ENCODE peak calls at places on chromosomes 12 and 14, in seven cellular contexts. One of them, this sample, is unnamed.

GRCh38 chr14:35818346-35819115 is 7.6 kb upstream of the BRMS1L start:
- DNase-seq in IMR-90: peak; percentile 58
- DNase-seq in A673: peak; percentile 77
- DNase-seq in tibial artery: no peak
- DNase-seq in NT2/D1: no peak
- DNase-seq in mammary epithelial cell: peak; percentile 32
- DNase-seq in fibroblast of lung: peak; percentile 63
- DNase-seq in this sample: peak; percentile 30

GRCh38 chr12:120687570-120688289 is 781 bp downstream of the MLEC start:
- DNase-seq in IMR-90: no peak
- DNase-seq in A673: no peak
- DNase-seq in tibial artery: no peak
- DNase-seq in NT2/D1: no peak
- DNase-seq in mammary epithelial cell: no peak
- DNase-seq in fibroblast of lung: no peak
- DNase-seq in this sample: no peak

GRCh38 chr12:85642810-85643209 is 193.4 kb downstream of the RASSF9 start:
- DNase-seq in IMR-90: peak; percentile 78
- DNase-seq in A673: peak; percentile 17
- DNase-seq in tibial artery: no peak
- DNase-seq in NT2/D1: no peak
- DNase-seq in mammary epithelial cell: no peak
- DNase-seq in fibroblast of lung: peak; percentile 78
- DNase-seq in this sample: no peak

GRCh38 chr12:88371416-88372183 is 208.7 kb downstream of the KITLG start:
- DNase-seq in IMR-90: no peak
- DNase-seq in A673: no peak
- DNase-seq in tibial artery: peak; percentile 65
- DNase-seq in NT2/D1: no peak
- DNase-seq in mammary epithelial cell: peak; percentile 54
- DNase-seq in fibroblast of lung: peak; percentile 85
- DNase-seq in this sample: peak; percentile 15

GRCh38 chr12:132284618-132285310 is 44.6 kb downstream of the GALNT9 start:
- DNase-seq in IMR-90: no peak
- DNase-seq in A673: no peak
- DNase-seq in tibial artery: no peak
- DNase-seq in NT2/D1: no peak
- DNase-seq in mammary epithelial cell: peak; percentile 75
- DNase-seq in fibroblast of lung: no peak
- DNase-seq in this sample: no peak

GRCh38 chr14:69612759-69613145 is 1.4 kb downstream of the SUSD6 start:
- DNase-seq in IMR-90: no peak
- DNase-seq in A673: peak; percentile 19
- DNase-seq in tibial artery: no peak
- DNase-seq in NT2/D1: no peak
- DNase-seq in mammary epithelial cell: peak; percentile 76
- DNase-seq in fibroblast of lung: no peak
- DNase-seq in this sample: no peak

GRCh38 chr14:68817513-68818212 is 24.8 kb upstream of the ZFP36L1 start:
- DNase-seq in IMR-90: no peak
- DNase-seq in A673: no peak
- DNase-seq in tibial artery: no peak
- DNase-seq in NT2/D1: no peak
- DNase-seq in mammary epithelial cell: no peak
- DNase-seq in fibroblast of lung: no peak
- DNase-seq in this sample: no peak

GRCh38 chr14:105161964-105162363 is 6.6 kb downstream of the JAG2 start:
- DNase-seq in IMR-90: no peak
- DNase-seq in A673: no peak
- DNase-seq in tibial artery: no peak
- DNase-seq in NT2/D1: no peak
- DNase-seq in mammary epithelial cell: no peak
- DNase-seq in fibroblast of lung: no peak
- DNase-seq in this sample: no peak

GRCh38 chr12:48917857-48918537 is 7.3 kb downstream of the FKBP11 start:
- DNase-seq in IMR-90: no peak
- DNase-seq in A673: no peak
- DNase-seq in tibial artery: no peak
- DNase-seq in NT2/D1: no peak
- DNase-seq in mammary epithelial cell: no peak
- DNase-seq in fibroblast of lung: no peak
- DNase-seq in this sample: no peak

GRCh38 chr12:83313827-83314226 is 627.1 kb downstream of the TMTC2 start:
- DNase-seq in IMR-90: no peak
- DNase-seq in A673: no peak
- DNase-seq in tibial artery: no peak
- DNase-seq in NT2/D1: no peak
- DNase-seq in mammary epithelial cell: no peak
- DNase-seq in fibroblast of lung: no peak
- DNase-seq in this sample: no peak

GRCh38 chr12:42382013-42382696 is 56.2 kb downstream of the PPHLN1 start:
- DNase-seq in IMR-90: peak; percentile 50
- DNase-seq in A673: no peak
- DNase-seq in tibial artery: no peak
- DNase-seq in NT2/D1: no peak
- DNase-seq in mammary epithelial cell: peak; percentile 26
- DNase-seq in fibroblast of lung: peak; percentile 29
- DNase-seq in this sample: no peak

GRCh38 chr14:26596722-26597030 is 1.2 kb downstream of the NOVA1 start:
- DNase-seq in IMR-90: peak; percentile 1
- DNase-seq in A673: peak; percentile 29
- DNase-seq in tibial artery: peak; percentile 52
- DNase-seq in NT2/D1: no peak
- DNase-seq in mammary epithelial cell: no peak
- DNase-seq in fibroblast of lung: peak; percentile 25
- DNase-seq in this sample: peak; percentile 25

GRCh38 chr12:14883663-14884062 is 2.0 kb downstream of the MGP start:
- DNase-seq in IMR-90: no peak
- DNase-seq in A673: no peak
- DNase-seq in tibial artery: no peak
- DNase-seq in NT2/D1: no peak
- DNase-seq in mammary epithelial cell: no peak
- DNase-seq in fibroblast of lung: peak; percentile 39
- DNase-seq in this sample: no peak

GRCh38 chr12:14885718-14886201 is at the start of gene MGP:
- DNase-seq in IMR-90: peak; percentile 18
- DNase-seq in A673: no peak
- DNase-seq in tibial artery: peak; percentile 90
- DNase-seq in NT2/D1: no peak
- DNase-seq in mammary epithelial cell: peak; percentile 43
- DNase-seq in fibroblast of lung: peak; percentile 77
- DNase-seq in this sample: no peak

GRCh38 chr12:14880890-14881453 is 4.7 kb downstream of the MGP start:
- DNase-seq in IMR-90: no peak
- DNase-seq in A673: peak; percentile 24
- DNase-seq in tibial artery: no peak
- DNase-seq in NT2/D1: no peak
- DNase-seq in mammary epithelial cell: no peak
- DNase-seq in fibroblast of lung: no peak
- DNase-seq in this sample: no peak

GRCh38 chr12:14886271-14886670 is 617 bp upstream of the MGP start:
- DNase-seq in IMR-90: no peak
- DNase-seq in A673: no peak
- DNase-seq in tibial artery: no peak
- DNase-seq in NT2/D1: no peak
- DNase-seq in mammary epithelial cell: peak; percentile 17
- DNase-seq in fibroblast of lung: no peak
- DNase-seq in this sample: no peak

GRCh38 chr12:14884458-14884878 is 1.2 kb downstream of the MGP start:
- DNase-seq in IMR-90: peak; percentile 72
- DNase-seq in A673: peak; percentile 80
- DNase-seq in tibial artery: peak; percentile 92
- DNase-seq in NT2/D1: no peak
- DNase-seq in mammary epithelial cell: peak; percentile 82
- DNase-seq in fibroblast of lung: peak; percentile 83
- DNase-seq in this sample: no peak
- H3K4me3 ChIP-seq in IMR-90: no peak overlapping the region
- H3K4me3 ChIP-seq in A673: peak overlapping the region; percentile 8
- H3K4me3 ChIP-seq in tibial artery: peak overlapping the region; percentile 58
- H3K4me3 ChIP-seq in NT2/D1: no peak overlapping the region
- H3K4me3 ChIP-seq in mammary epithelial cell: peak overlapping the region; percentile 22
- H3K4me3 ChIP-seq in fibroblast of lung: peak overlapping the region; percentile 48
- H3K4me3 ChIP-seq in this sample: no peak overlapping the region

DNA sequence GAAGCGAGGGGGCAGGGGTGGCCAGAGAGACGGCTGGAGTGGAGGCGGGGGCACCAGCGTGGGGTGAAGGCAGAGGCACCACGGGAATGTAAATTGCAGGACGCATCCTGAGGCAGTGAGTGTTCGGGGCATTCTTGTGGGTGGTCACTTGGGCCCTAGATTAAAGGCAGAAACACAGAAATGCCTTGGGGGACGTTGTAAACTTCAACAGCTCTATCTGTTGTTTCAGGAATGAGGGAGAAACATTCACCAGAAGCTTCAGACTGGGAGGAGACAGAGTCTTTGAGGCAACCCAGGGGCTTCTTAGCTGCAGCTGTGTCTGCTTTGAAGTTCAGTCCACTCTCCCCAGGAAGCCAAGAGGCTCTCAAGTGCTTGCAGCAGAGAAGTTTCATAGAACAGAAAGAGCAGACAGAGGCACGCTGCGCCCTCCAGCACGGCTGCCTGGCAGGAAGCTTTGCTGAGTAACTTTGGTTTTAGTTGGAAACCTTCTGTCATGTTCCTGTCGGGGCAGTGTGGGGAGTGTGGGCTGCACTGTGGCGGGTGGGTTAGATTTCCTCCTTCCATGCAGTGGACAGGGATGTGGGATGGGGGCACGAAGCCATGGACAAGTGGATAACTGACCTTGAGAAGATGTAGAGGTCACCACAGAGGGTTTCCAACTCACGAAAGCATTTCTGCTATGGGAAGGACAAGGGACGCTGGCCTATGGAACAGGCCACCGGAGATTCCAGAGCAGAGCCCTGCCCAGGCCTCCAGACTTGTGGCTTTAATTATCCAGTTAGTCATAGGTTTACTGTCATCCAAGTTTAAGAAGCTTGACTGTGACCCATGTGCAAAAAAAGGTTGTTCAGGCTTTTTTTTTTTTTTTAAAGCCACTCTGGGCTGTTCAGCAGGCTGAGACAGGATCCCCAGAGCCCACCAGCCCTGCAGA is 107.6 kb downstream of the ARF6 start:
- DNase-seq in IMR-90: peak; percentile 84
- DNase-seq in A673: peak; percentile 86
- DNase-seq in tibial artery: peak; percentile 86
- DNase-seq in NT2/D1: peak; percentile 64
- DNase-seq in mammary epithelial cell: peak; percentile 87
- DNase-seq in fibroblast of lung: peak; percentile 71
- DNase-seq in this sample: no peak
- H3K4me1 ChIP-seq in IMR-90: peaks cover 39% of the 10 kb centered on the region
- H3K4me1 ChIP-seq in A673: peaks cover 23% of the 10 kb centered on the region
- H3K4me1 ChIP-seq in tibial artery: no peaks in the 10 kb centered on the region
- H3K4me1 ChIP-seq in NT2/D1: peaks cover 9% of the 10 kb centered on the region
- H3K4me1 ChIP-seq in mammary epithelial cell: peaks cover 54% of the 10 kb centered on the region
- H3K4me1 ChIP-seq in fibroblast of lung: peaks cover 34% of the 10 kb centered on the region
- H3K4me1 ChIP-seq in this sample: peaks cover 11% of the 10 kb centered on the region

GRCh38 chr12:34603382-34604035 is 581.2 kb downstream of the ALG10 start:
- DNase-seq in IMR-90: no peak
- DNase-seq in A673: no peak
- DNase-seq in tibial artery: peak; percentile 46
- DNase-seq in NT2/D1: no peak
- DNase-seq in mammary epithelial cell: no peak
- DNase-seq in fibroblast of lung: no peak
- DNase-seq in this sample: no peak
- H3K9me3 ChIP-seq in IMR-90: peaks cover 65% of the 10 kb centered on the region
- H3K9me3 ChIP-seq in A673: peaks cover 21% of the 10 kb centered on the region
- H3K9me3 ChIP-seq in tibial artery: peaks cover 92% of the 10 kb centered on the region
- H3K9me3 ChIP-seq in NT2/D1: peaks cover 3% of the 10 kb centered on the region
- H3K9me3 ChIP-seq in mammary epithelial cell: peaks cover 38% of the 10 kb centered on the region
- H3K9me3 ChIP-seq in fibroblast of lung: no peaks in the 10 kb centered on the region
- H3K9me3 ChIP-seq in this sample: no peaks in the 10 kb centered on the region

GRCh38 chr14:103137721-103138482 is 14.6 kb downstream of the TNFAIP2 start:
- DNase-seq in IMR-90: no peak
- DNase-seq in A673: no peak
- DNase-seq in tibial artery: peak; percentile 60
- DNase-seq in NT2/D1: no peak
- DNase-seq in mammary epithelial cell: no peak
- DNase-seq in fibroblast of lung: no peak
- DNase-seq in this sample: no peak
- H3K4me3 ChIP-seq in IMR-90: no peak overlapping the region
- H3K4me3 ChIP-seq in A673: no peak overlapping the region
- H3K4me3 ChIP-seq in tibial artery: no peak overlapping the region
- H3K4me3 ChIP-seq in NT2/D1: no peak overlapping the region
- H3K4me3 ChIP-seq in mammary epithelial cell: no peak overlapping the region
- H3K4me3 ChIP-seq in fibroblast of lung: no peak overlapping the region
- H3K4me3 ChIP-seq in this sample: no peak overlapping the region

GRCh38 chr12:6330999-6331714 is 10.7 kb downstream of the TNFRSF1A start:
- DNase-seq in IMR-90: no peak
- DNase-seq in A673: no peak
- DNase-seq in tibial artery: no peak
- DNase-seq in NT2/D1: no peak
- DNase-seq in mammary epithelial cell: no peak
- DNase-seq in fibroblast of lung: no peak
- DNase-seq in this sample: no peak
- H3K4me1 ChIP-seq in IMR-90: peaks cover 43% of the 10 kb centered on the region
- H3K4me1 ChIP-seq in A673: peaks cover 21% of the 10 kb centered on the region
- H3K4me1 ChIP-seq in tibial artery: no peaks in the 10 kb centered on the region
- H3K4me1 ChIP-seq in NT2/D1: peaks cover 43% of the 10 kb centered on the region
- H3K4me1 ChIP-seq in mammary epithelial cell: peaks cover 55% of the 10 kb centered on the region
- H3K4me1 ChIP-seq in fibroblast of lung: peaks cover 44% of the 10 kb centered on the region
- H3K4me1 ChIP-seq in this sample: peaks cover 10% of the 10 kb centered on the region

GRCh38 chr12:31973818-31974217 is 14.6 kb downstream of the RESF1 start:
- DNase-seq in IMR-90: no peak
- DNase-seq in A673: no peak
- DNase-seq in tibial artery: no peak
- DNase-seq in NT2/D1: no peak
- DNase-seq in mammary epithelial cell: no peak
- DNase-seq in fibroblast of lung: no peak
- DNase-seq in this sample: no peak
- H3K9me3 ChIP-seq in IMR-90: no peaks in the 10 kb centered on the region
- H3K9me3 ChIP-seq in A673: no peaks in the 10 kb centered on the region
- H3K9me3 ChIP-seq in tibial artery: peaks cover 16% of the 10 kb centered on the region
- H3K9me3 ChIP-seq in NT2/D1: peaks cover 66% of the 10 kb centered on the region
- H3K9me3 ChIP-seq in mammary epithelial cell: no peaks in the 10 kb centered on the region
- H3K9me3 ChIP-seq in fibroblast of lung: no peaks in the 10 kb centered on the region
- H3K9me3 ChIP-seq in this sample: no peaks in the 10 kb centered on the region

GRCh38 chr12:56521209-56521589 is 421 bp upstream of the RBMS2 start:
- DNase-seq in IMR-90: no peak
- DNase-seq in A673: no peak
- DNase-seq in tibial artery: no peak
- DNase-seq in NT2/D1: no peak
- DNase-seq in mammary epithelial cell: no peak
- DNase-seq in fibroblast of lung: no peak
- DNase-seq in this sample: no peak
- H3K4me3 ChIP-seq in IMR-90: no peak overlapping the region
- H3K4me3 ChIP-seq in A673: peak overlapping the region; percentile 54
- H3K4me3 ChIP-seq in tibial artery: peak overlapping the region; percentile 62
- H3K4me3 ChIP-seq in NT2/D1: no peak overlapping the region
- H3K4me3 ChIP-seq in mammary epithelial cell: peak overlapping the region; percentile 96
- H3K4me3 ChIP-seq in fibroblast of lung: peak overlapping the region; percentile 77
- H3K4me3 ChIP-seq in this sample: peak overlapping the region; percentile 46

DNA sequence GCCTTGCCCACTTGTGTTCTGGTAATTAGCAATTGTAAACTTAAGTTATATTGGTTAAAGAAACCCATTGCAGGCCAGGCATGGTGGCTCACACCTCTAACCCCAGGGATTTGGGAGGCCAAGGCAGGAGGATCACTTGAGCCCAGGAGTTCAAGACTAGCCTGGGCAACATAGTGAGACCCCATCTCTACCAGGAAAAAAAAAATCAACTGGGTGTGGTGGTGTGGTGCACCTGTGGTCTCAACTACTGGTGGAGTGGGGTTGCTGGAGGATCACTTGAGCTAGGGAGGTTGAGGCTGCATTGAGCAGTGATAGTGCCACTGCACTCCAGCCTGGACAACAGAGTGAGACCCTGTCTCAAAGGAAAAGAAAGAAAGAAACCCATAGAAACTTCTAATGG is 13.7 kb downstream of the YY1 start:
- DNase-seq in IMR-90: no peak
- DNase-seq in A673: no peak
- DNase-seq in tibial artery: no peak
- DNase-seq in NT2/D1: no peak
- DNase-seq in mammary epithelial cell: no peak
- DNase-seq in fibroblast of lung: no peak
- DNase-seq in this sample: no peak
- H3K4me1 ChIP-seq in IMR-90: no peaks in the 10 kb centered on the region
- H3K4me1 ChIP-seq in A673: peaks cover 3% of the 10 kb centered on the region
- H3K4me1 ChIP-seq in tibial artery: no peaks in the 10 kb centered on the region
- H3K4me1 ChIP-seq in NT2/D1: no peaks in the 10 kb centered on the region
- H3K4me1 ChIP-seq in mammary epithelial cell: no peaks in the 10 kb centered on the region
- H3K4me1 ChIP-seq in fibroblast of lung: no peaks in the 10 kb centered on the region
- H3K4me1 ChIP-seq in this sample: peaks cover 4% of the 10 kb centered on the region